ENCODE peak calls at places on chromosomes 11 and 22, in eight cellular contexts. E, L, K, U, D, S, M and Q are unnamed samples.

GRCh38 chr11:111582163-111582562 is 20.1 kb upstream of the SIK2 start:
- DNase-seq in E (no peak), L (no peak), K (no peak), U (no peak), D (no peak), S (no peak), M (no peak), Q (no peak)

GRCh38 chr11:45809456-45810395 is 4.8 kb downstream of the SLC35C1 start:
- DNase-seq in E (no peak), L (no peak), K (no peak), U (no peak), D (no peak), S (no peak), M (no peak), Q (peak)

GRCh38 chr11:93054881-93055280 is 85.4 kb downstream of the MTNR1B start:
- DNase-seq in E (no peak), L (no peak), K (peak), U (no peak), D (peak), S (no peak), M (no peak), Q (no peak)

GRCh38 chr11:2943711-2944118 is 14.5 kb upstream of the PHLDA2 start:
- DNase-seq in E (no peak), L (no peak), K (no peak), U (no peak), D (no peak), S (no peak), M (peak), Q (no peak)

GRCh38 chr22:27317156-27317555 is 484.4 kb downstream of the MN1 start:
- DNase-seq in E (no peak), L (no peak), K (no peak), U (no peak), D (no peak), S (no peak), M (no peak), Q (no peak)

GRCh38 chr22:37465721-37466120 is 20.5 kb downstream of the MFNG start:
- DNase-seq in E (no peak), L (no peak), K (no peak), U (no peak), D (no peak), S (no peak), M (no peak), Q (no peak)

GRCh38 chr11:65778901-65779668 is 1.7 kb downstream of the AP5B1 start:
- DNase-seq in E (no peak), L (no peak), K (no peak), U (no peak), D (no peak), S (no peak), M (no peak), Q (no peak)

GRCh38 chr11:105201166-105201565 is 61.6 kb upstream of the CARD18 start:
- DNase-seq in E (no peak), L (no peak), K (no peak), U (no peak), D (no peak), S (no peak), M (no peak), Q (no peak)

GRCh38 chr11:128707671-128708070 is 13.8 kb downstream of the FLI1 start:
- DNase-seq in E (no peak), L (no peak), K (peak), U (no peak), D (no peak), S (no peak), M (no peak), Q (no peak)

GRCh38 chr11:20162824-20163777 is 2.8 kb upstream of the DBX1 start:
- DNase-seq in E (peak), L (no peak), K (peak), U (no peak), D (peak), S (no peak), M (no peak), Q (no peak)

GRCh38 chr11:30349885-30350284 is 27.0 kb downstream of the ARL14EP start:
- DNase-seq in E (no peak), L (no peak), K (no peak), U (no peak), D (no peak), S (no peak), M (no peak), Q (no peak)

GRCh38 chr11:103338621-103339484 is 229.6 kb downstream of the DYNC2H1 start:
- DNase-seq in E (no peak), L (no peak), K (peak), U (no peak), D (no peak), S (no peak), M (no peak), Q (no peak)

GRCh38 chr22:17239156-17239701 is 20.0 kb upstream of the ADA2 start:
- DNase-seq in E (no peak), L (no peak), K (no peak), U (no peak), D (no peak), S (no peak), M (no peak), Q (peak)

GRCh38 chr11:22387126-22387525 is 48.9 kb downstream of the SLC17A6 start:
- DNase-seq in E (no peak), L (no peak), K (no peak), U (no peak), D (no peak), S (no peak), M (no peak), Q (no peak)

GRCh38 chr22:44871782-44872181 is 119.4 kb downstream of the ARHGAP8 start:
- DNase-seq in E (no peak), L (no peak), K (no peak), U (no peak), D (no peak), S (no peak), M (no peak), Q (no peak)